ENCODE peak calls at places on chromosomes 5 and 9, in eight cellular contexts. O, X, V, Q, A, F, I and R are unnamed samples.

GRCh38 chr5:180670586-180671359 is 21.4 kb upstream of the FLT4 start:
- DNase-seq in O (peak), X (no peak), V (peak), Q (peak), A (peak), F (peak), I (no peak), R (peak)

GRCh38 chr5:56910123-56910951 is 941 bp downstream of the SETD9 start:
- DNase-seq in O (peak), X (peak), V (peak), Q (peak), A (peak), F (no peak), I (peak), R (no peak)

GRCh38 chr5:148697177-148697820 is 43.0 kb upstream of the HTR4 start:
- DNase-seq in O (no peak), X (no peak), V (peak), Q (peak), A (no peak), F (no peak), I (no peak), R (no peak)

GRCh38 chr5:43078956-43079355 is 38.8 kb upstream of the ANXA2R start:
- DNase-seq in O (no peak), X (no peak), V (peak), Q (peak), A (no peak), F (no peak), I (no peak), R (no peak)

GRCh38 chr5:62341783-62342475 is 35.9 kb downstream of the KIF2A start:
- DNase-seq in O (no peak), X (no peak), V (no peak), Q (no peak), A (no peak), F (no peak), I (no peak), R (peak)

GRCh38 chr5:147464211-147464610 is 45.7 kb downstream of the DPYSL3 start:
- DNase-seq in O (no peak), X (no peak), V (no peak), Q (peak), A (peak), F (no peak), I (no peak), R (no peak)

GRCh38 chr9:88966894-88967676 is 24.2 kb upstream of the S1PR3 start:
- DNase-seq in O (no peak), X (no peak), V (no peak), Q (no peak), A (no peak), F (no peak), I (no peak), R (no peak)

GRCh38 chr9:16312962-16313546 is 557.4 kb downstream of the BNC2 start:
- DNase-seq in O (no peak), X (no peak), V (no peak), Q (no peak), A (no peak), F (no peak), I (no peak), R (no peak)

GRCh38 chr5:1666221-1666620 is 133.4 kb downstream of the MRPL36 start:
- DNase-seq in O (no peak), X (no peak), V (no peak), Q (no peak), A (no peak), F (no peak), I (no peak), R (no peak)

GRCh38 chr5:6143523-6143922 is 234.8 kb downstream of the MED10 start:
- DNase-seq in O (no peak), X (no peak), V (no peak), Q (no peak), A (no peak), F (peak), I (no peak), R (no peak)

GRCh38 chr9:130732131-130732530 is 38.6 kb downstream of the EXOSC2 start:
- DNase-seq in O (no peak), X (no peak), V (no peak), Q (no peak), A (no peak), F (no peak), I (no peak), R (no peak)

GRCh38 chr5:134240421-134240962 is 14.6 kb upstream of the PPP2CA start:
- DNase-seq in O (no peak), X (no peak), V (no peak), Q (peak), A (no peak), F (no peak), I (no peak), R (no peak)